ENCODE peak calls at places on chromosomes 7 and 10, in five cellular contexts. V is cardiac muscle cell, D is heart left ventricle, I is ascending aorta, G is keratinocyte. P is an unnamed sample. For H3K9me3, the result is how much of the 10 kb centered on the place peaks cover.

GRCh38 chr7:120996983-120997334 is 8.4 kb downstream of the CPED1 start:
- DNase-seq in D (no peak), G (no peak), V (no peak), I (no peak), P (no peak)

GRCh38 chr10:29158066-29158465 is 130.8 kb upstream of the LYZL1 start:
- DNase-seq in V (no peak), I (no peak), G (no peak), D (no peak), P (no peak)

GRCh38 chr10:13310518-13311176 is 10.8 kb upstream of the PHYH start:
- DNase-seq in V (no peak), I (no peak), D (no peak), G (no peak), P (no peak)

GRCh38 chr7:54874804-54875203 is 115.8 kb upstream of the SEC61G start:
- DNase-seq in I (no peak), D (no peak), V (no peak), G (no peak), P (no peak)

GRCh38 chr10:4851846-4852245 is 25.8 kb downstream of the AKR1E2 start:
- DNase-seq in D (no peak), I (no peak), G (no peak), V (no peak), P (peak)

GRCh38 chr10:62492012-62492869 is 118.1 kb downstream of the ZNF365 start:
- DNase-seq in V (peak), D (no peak), I (no peak), G (no peak), P (no peak)

GRCh38 chr10:52678611-52679010 is 94.0 kb downstream of the MBL2 start:
- DNase-seq in I (no peak), G (no peak), D (no peak), V (no peak), P (no peak)

GRCh38 chr7:74583630-74584029 is 73.9 kb upstream of the GTF2I start:
- DNase-seq in I (no peak), D (no peak), V (no peak), G (peak), P (no peak)

GRCh38 chr10:6204341-6205191 is 1.8 kb downstream of the PFKFB3 start:
- DNase-seq in V (no peak), D (peak), I (peak), G (peak), P (peak)

GRCh38 chr7:24831240-24831639 is 74.0 kb upstream of the GSDME start:
- DNase-seq in D (no peak), V (no peak), I (no peak), G (no peak), P (no peak)

GRCh38 chr10:71244638-71245419 is 32.5 kb downstream of the UNC5B start:
- DNase-seq in I (no peak), D (peak), G (no peak), V (no peak), P (peak)

GRCh38 chr10:117431160-117431559 is 55.9 kb upstream of the PDZD8 start:
- DNase-seq in V (no peak), D (no peak), G (no peak), I (no peak), P (no peak)

GRCh38 chr7:151987748-151988529 is 31.7 kb downstream of the GALNTL5 start:
- DNase-seq in I (no peak), V (peak), D (peak), G (no peak), P (peak)

GRCh38 chr10:43701295-43701694 is 52.6 kb upstream of the ZNF32 start:
- DNase-seq in G (no peak), V (no peak), I (no peak), D (no peak), P (no peak)

GRCh38 chr7:54811016-54811924 is 52.3 kb upstream of the SEC61G start:
- DNase-seq in V (no peak), D (no peak), G (no peak), I (no peak), P (no peak)

GRCh38 chr7:80999771-81000170 is 80.9 kb upstream of the SEMA3C start:
- DNase-seq in I (no peak), V (no peak), G (no peak), D (no peak), P (no peak)

GRCh38 chr7:133294234-133294633 is 41.4 kb downstream of the EXOC4 start:
- DNase-seq in V (no peak), G (no peak), I (no peak), D (no peak), P (no peak)

GRCh38 chr7:114312649-114313048 is 102.0 kb upstream of the FOXP2 start:
- DNase-seq in V (no peak), G (no peak), I (no peak), D (no peak), P (no peak)

GRCh38 chr10:90589825-90590224 is 268.0 kb downstream of the HTR7 start:
- DNase-seq in V (no peak), G (no peak), D (no peak), I (no peak), P (no peak)

GRCh38 chr10:68154211-68154497 is 44.9 kb downstream of the MYPN start:
- DNase-seq in V (peak), I (no peak), D (peak), G (no peak), P (peak)

GRCh38 chr7:135100856-135101255 is 47.0 kb upstream of the TMEM140 start:
- DNase-seq in V (no peak), G (no peak), D (no peak), I (no peak), P (no peak)

GRCh38 chr10:97169063-97169462 is 16.7 kb downstream of the SLIT1 start:
- DNase-seq in D (no peak), I (no peak), V (no peak), G (no peak), P (no peak)

GRCh38 chr7:2281556-2281955 is 32.7 kb downstream of the SNX8 start:
- DNase-seq in I (no peak), G (no peak), D (no peak), V (no peak), P (no peak)

GRCh38 chr7:68729361-68729760 is 868.9 kb upstream of the AUTS2 start:
- DNase-seq in I (no peak), D (no peak), G (no peak), V (peak), P (no peak)

GRCh38 chr10:69629897-69630650 is at the start of gene FAM241B:
- DNase-seq in V (peak), I (no peak), D (peak), G (no peak), P (peak)

GRCh38 chr10:88835910-88836221 is 15.8 kb downstream of the ANKRD22 start:
- DNase-seq in D (no peak), I (no peak), V (no peak), G (no peak), P (no peak)

GRCh38 chr7:38673795-38674194 is 42.6 kb upstream of the AMPH start:
- DNase-seq in V (no peak), I (no peak), D (no peak), G (no peak), P (no peak)

GRCh38 chr10:33258951-33259350 is 75.5 kb downstream of the NRP1 start:
- DNase-seq in D (no peak), I (no peak), V (no peak), G (no peak), P (no peak)

GRCh38 chr7:31991846-31992245 is 78.4 kb downstream of the PDE1C start:
- DNase-seq in D (no peak), G (no peak), I (no peak), V (no peak), P (no peak)

GRCh38 chr7:137417464-137417863 is 73.9 kb upstream of the PTN start:
- DNase-seq in V (no peak), G (no peak), D (no peak), I (no peak), P (no peak)

GRCh38 chr7:96903906-96904305 is 101.4 kb upstream of the DLX6 start:
- DNase-seq in V (no peak), I (no peak), G (no peak), D (no peak), P (no peak)

GRCh38 chr7:6691609-6692106 is 15.1 kb downstream of the ZNF12 start:
- DNase-seq in I (no peak), G (no peak), D (no peak), V (no peak), P (no peak)

GRCh38 chr10:80196270-80196949 is 8.9 kb downstream of the ANXA11 start:
- DNase-seq in D (peak), V (peak), I (peak), G (peak), P (peak)

GRCh38 chr10:78577673-78578072 is 491.1 kb upstream of the ZMIZ1 start:
- DNase-seq in D (no peak), V (no peak), G (no peak), I (no peak), P (no peak)

GRCh38 chr10:110208614-110209398 is 1.4 kb downstream of the MXI1 start:
- DNase-seq in I (no peak), G (no peak), V (peak), D (peak), P (peak)

GRCh38 chr10:127149613-127150081 is 46.7 kb downstream of the INSYN2A start:
- DNase-seq in V (peak), I (no peak), G (no peak), D (no peak), P (no peak)

GRCh38 chr10:126646101-126646500 is 24.4 kb downstream of the C10orf90 start:
- DNase-seq in G (no peak), D (no peak), V (no peak), I (no peak), P (no peak)

GRCh38 chr10:42594246-42594650 is 44.1 kb downstream of the ZNF33B start:
- DNase-seq in D (no peak), G (peak), I (no peak), V (no peak), P (no peak)
- H3K9me3 ChIP-seq in D (under half), G (under half), I (half or more), V (under half), P (under half)

GRCh38 chr10:1605121-1605520 is 132.2 kb downstream of the ADARB2 start:
- DNase-seq in I (no peak), G (no peak), D (no peak), V (no peak), P (no peak)
- H3K9me3 ChIP-seq in I (under half), G (under half), D (under half), V (under half), P (under half)

GRCh38 chr7:158970132-158970531 is 113.8 kb downstream of the DYNC2I1 start:
- DNase-seq in G (no peak), V (no peak), D (no peak), I (no peak), P (no peak)
- H3K9me3 ChIP-seq in G (under half), V (under half), D (under half), I (under half), P (under half)

DNA sequence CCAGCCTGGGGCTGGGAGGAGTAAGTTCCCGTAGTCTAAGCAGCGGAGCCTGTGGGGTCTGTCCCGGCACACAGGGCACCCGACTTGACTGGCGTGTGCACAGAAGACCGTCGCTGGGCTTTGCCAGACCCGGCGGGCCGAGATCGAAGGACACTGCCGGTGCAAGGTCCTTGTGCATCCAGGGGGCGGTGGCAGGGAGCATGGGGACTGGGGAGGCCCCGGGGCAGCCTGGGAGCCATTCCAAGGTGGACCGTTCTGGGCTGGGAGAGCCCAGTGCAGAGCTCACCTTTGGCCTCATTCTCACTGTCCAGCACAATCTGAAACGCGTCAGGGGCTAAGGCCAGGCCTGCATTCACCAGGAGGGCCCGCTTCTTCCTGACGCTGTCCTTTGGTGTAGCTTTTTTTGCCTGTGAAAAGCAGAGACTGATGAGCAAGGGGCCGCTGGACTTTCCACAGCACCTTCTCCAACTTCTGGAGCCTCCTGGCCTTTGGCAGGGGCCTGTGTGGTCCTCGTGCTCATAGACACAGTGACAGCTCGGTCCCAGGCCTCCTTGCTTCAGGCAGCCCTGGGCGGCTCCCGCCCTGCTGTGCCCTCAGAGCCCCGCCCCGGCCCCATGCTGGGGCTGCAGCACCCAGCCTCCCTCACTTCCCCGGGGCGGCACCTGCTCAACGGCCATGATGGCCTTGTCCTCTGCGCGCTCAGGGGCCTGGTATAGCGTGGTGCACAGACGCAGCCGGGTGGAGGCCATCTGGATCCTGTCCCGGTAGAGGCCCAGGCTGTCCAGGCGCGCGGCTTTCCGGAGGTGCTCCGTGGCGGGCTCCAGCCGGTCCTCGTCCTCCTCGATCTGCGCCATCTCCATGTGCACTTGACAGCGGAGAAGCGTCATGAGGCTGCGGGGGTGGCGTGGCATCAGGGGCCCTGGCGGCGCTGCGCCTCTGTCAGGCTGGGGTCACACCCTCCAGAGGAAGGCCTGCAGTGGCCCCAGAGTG is 20.3 kb downstream of the CFAP46 start:
- DNase-seq in D (peak), I (no peak), G (no peak), V (no peak), P (no peak)
- H3K9me3 ChIP-seq in D (under half), I (under half), G (under half), V (under half), P (under half)

P was measured in psoas muscle.